ENCODE peak calls at places on chromosome 13, in nine cellular contexts. W, B, G, M, Q, E, K, F and I are unnamed samples.

GRCh38 chr13:107457686-107458085 is 757.6 kb downstream of the LIG4 start:
- DNase-seq in W (no peak), G (no peak), K (no peak), E (no peak), Q (no peak), M (no peak), F (no peak), B (no peak), I (peak; percentile 78)

GRCh38 chr13:95300625-95301134 is 571 bp downstream of the ABCC4 start:
- DNase-seq in G (no peak), F (peak; percentile 55), M (peak; percentile 14), E (peak; percentile 35), Q (no peak), B (peak; percentile 60), W (peak; percentile 43), K (peak; percentile 73), I (peak; percentile 53)

GRCh38 chr13:51551446-51551845 is 32.8 kb upstream of the WDFY2 start:
- DNase-seq in M (no peak), K (no peak), E (no peak), F (no peak), B (no peak), G (no peak), Q (no peak), W (no peak), I (no peak)

GRCh38 chr13:100234524-100235136 is 145.7 kb downstream of the PCCA start:
- DNase-seq in G (no peak), B (no peak), F (no peak), M (no peak), Q (no peak), E (peak; percentile 49), K (no peak), W (no peak), I (no peak)

GRCh38 chr13:44188257-44188656 is 185.4 kb upstream of the SERP2 start:
- DNase-seq in E (peak; percentile 32), F (no peak), W (no peak), Q (no peak), B (no peak), M (no peak), G (no peak), K (no peak), I (no peak)

GRCh38 chr13:23433171-23434153 is at the start of gene SACS:
- DNase-seq in B (no peak), Q (no peak), M (no peak), F (no peak), G (no peak), W (peak; percentile 63), K (peak; percentile 94), E (peak; percentile 47), I (peak; percentile 58)

GRCh38 chr13:113526466-113527220 is 36.1 kb upstream of the DCUN1D2 start:
- DNase-seq in W (no peak), M (no peak), F (no peak), K (no peak), B (no peak), E (no peak), G (no peak), Q (no peak), I (peak; percentile 68)

GRCh38 chr13:100102042-100102441 is 13.1 kb downstream of the PCCA start:
- DNase-seq in G (no peak), M (no peak), Q (no peak), K (no peak), B (no peak), E (peak; percentile 39), W (no peak), F (no peak), I (no peak)

GRCh38 chr13:75263741-75264407 is 218.1 kb downstream of the TBC1D4 start:
- DNase-seq in B (no peak), M (no peak), W (no peak), E (peak; percentile 27), K (no peak), Q (no peak), G (no peak), F (no peak), I (no peak)

GRCh38 chr13:76944457-76944856 is 3.9 kb upstream of the ACOD1 start:
- DNase-seq in F (no peak), M (no peak), K (no peak), B (no peak), W (no peak), E (peak; percentile 70), G (no peak), Q (no peak), I (no peak)

GRCh38 chr13:79989251-79989661 is 351.7 kb downstream of the SPRY2 start:
- DNase-seq in Q (no peak), E (no peak), G (no peak), W (no peak), B (no peak), K (no peak), M (no peak), F (no peak), I (no peak)

GRCh38 chr13:111033172-111034133 is 81.7 kb upstream of the ARHGEF7 start:
- DNase-seq in K (no peak), Q (no peak), F (no peak), G (no peak), B (no peak), W (no peak), M (no peak), E (no peak), I (no peak)

GRCh38 chr13:29832899-29833298 is 17.5 kb downstream of the UBL3 start:
- DNase-seq in M (no peak), W (no peak), K (no peak), E (no peak), B (no peak), F (no peak), Q (no peak), G (no peak), I (no peak)

GRCh38 chr13:50713849-50714248 is 129.6 kb downstream of the DLEU7 start:
- DNase-seq in W (no peak), M (no peak), G (no peak), F (no peak), B (peak; percentile 12), Q (no peak), K (no peak), E (peak; percentile 97), I (no peak)

GRCh38 chr13:44619651-44620050 is 43.5 kb upstream of the TSC22D1 start:
- DNase-seq in W (no peak), Q (no peak), E (no peak), G (no peak), M (no peak), F (no peak), K (no peak), B (no peak), I (no peak)

GRCh38 chr13:21550918-21551317 is 53.1 kb downstream of the MICU2 start:
- DNase-seq in F (no peak), G (no peak), W (no peak), E (no peak), K (no peak), Q (no peak), B (no peak), M (no peak), I (no peak)

GRCh38 chr13:75544681-75545333 is 4.8 kb upstream of the UCHL3 start:
- DNase-seq in F (no peak), M (no peak), W (no peak), B (no peak), E (peak; percentile 98), G (no peak), Q (no peak), K (no peak), I (no peak)